ENCODE peak calls at places on chromosomes 3 and 15, in four cellular contexts. G, L, W and S are unnamed samples.

GRCh38 chr3:187951452-187952190 is 202.3 kb upstream of the LPP start:
- DNase-seq in G (no peak), L (peak), W (no peak), S (no peak)

GRCh38 chr3:151156618-151157216 is 46.3 kb downstream of the GPR171 start:
- DNase-seq in G (no peak), L (peak), W (peak), S (peak)

GRCh38 chr3:117842086-117842485 is 1132.5 kb downstream of the TUSC7 start:
- DNase-seq in G (no peak), L (no peak), W (no peak), S (no peak)

GRCh38 chr15:100464256-100464655 is 64.5 kb downstream of the CERS3 start:
- DNase-seq in G (no peak), L (no peak), W (no peak), S (no peak)

GRCh38 chr3:143063018-143063417 is 56.6 kb upstream of the CHST2 start:
- DNase-seq in G (no peak), L (peak), W (peak), S (no peak)

GRCh38 chr3:110123929-110124328 is 786.6 kb upstream of the DPPA4 start:
- DNase-seq in G (no peak), L (peak), W (peak), S (no peak)

GRCh38 chr15:41115652-41116115 is 396 bp downstream of the INO80 start:
- DNase-seq in G (no peak), L (peak), W (peak), S (peak)

GRCh38 chr3:186097663-186098451 is 11.0 kb downstream of the ETV5 start:
- DNase-seq in G (peak), L (peak), W (peak), S (peak)

GRCh38 chr3:165210132-165210531 is 13.9 kb upstream of the SLITRK3 start:
- DNase-seq in G (no peak), L (no peak), W (peak), S (no peak)

GRCh38 chr3:197854596-197855343 is 63.7 kb downstream of the LRCH3 start:
- DNase-seq in G (no peak), L (peak), W (peak), S (no peak)

GRCh38 chr3:47456984-47457383 is 18.8 kb downstream of the SCAP start:
- DNase-seq in G (no peak), L (no peak), W (no peak), S (no peak)

GRCh38 chr15:56600380-56600779 is 132.9 kb downstream of the ZNF280D start:
- DNase-seq in G (no peak), L (no peak), W (no peak), S (no peak)

GRCh38 chr15:101108791-101109190 is 143.1 kb downstream of the CHSY1 start:
- DNase-seq in G (no peak), L (no peak), W (no peak), S (no peak)

GRCh38 chr15:41971089-41971892 is 1.1 kb downstream of the EHD4 start:
- DNase-seq in G (no peak), L (peak), W (peak), S (peak)

GRCh38 chr3:149152420-149152819 is 23.0 kb downstream of the HPS3 start:
- DNase-seq in G (no peak), L (peak), W (peak), S (no peak)

GRCh38 chr3:20861454-20861853 is 675.4 kb upstream of the SGO1 start:
- DNase-seq in G (no peak), L (no peak), W (no peak), S (no peak)

GRCh38 chr15:48614051-48614450 is 31.5 kb downstream of the FBN1 start:
- DNase-seq in G (no peak), L (no peak), W (no peak), S (no peak)

GRCh38 chr3:10442151-10442795 is 63.1 kb downstream of the ATP2B2 start:
- DNase-seq in G (no peak), L (peak), W (no peak), S (no peak)

GRCh38 chr3:102224171-102224570 is 210.6 kb upstream of the ZPLD1 start:
- DNase-seq in G (no peak), L (peak), W (peak), S (no peak)

GRCh38 chr15:48992096-48992495 is 28.4 kb upstream of the SHC4 start:
- DNase-seq in G (no peak), L (no peak), W (no peak), S (no peak)

GRCh38 chr15:87294854-87295253 is 961.7 kb downstream of the NTRK3 start:
- DNase-seq in G (no peak), L (no peak), W (no peak), S (no peak)

GRCh38 chr3:142977399-142977728 is 13.9 kb upstream of the PAQR9 start:
- DNase-seq in G (no peak), L (peak), W (no peak), S (no peak)

GRCh38 chr3:111808439-111808838 is 50.6 kb upstream of the PHLDB2 start:
- DNase-seq in G (no peak), L (peak), W (peak), S (no peak)

GRCh38 chr3:126358816-126359181 is 1.6 kb upstream of the KLF15 start:
- DNase-seq in G (no peak), L (no peak), W (no peak), S (no peak)

GRCh38 chr3:10706156-10707088 is 109.6 kb upstream of the SLC6A11 start:
- DNase-seq in G (no peak), L (no peak), W (no peak), S (no peak)

GRCh38 chr3:182810574-182811268 is 17.4 kb downstream of the ATP11B start:
- DNase-seq in G (no peak), L (peak), W (peak), S (no peak)

DNA sequence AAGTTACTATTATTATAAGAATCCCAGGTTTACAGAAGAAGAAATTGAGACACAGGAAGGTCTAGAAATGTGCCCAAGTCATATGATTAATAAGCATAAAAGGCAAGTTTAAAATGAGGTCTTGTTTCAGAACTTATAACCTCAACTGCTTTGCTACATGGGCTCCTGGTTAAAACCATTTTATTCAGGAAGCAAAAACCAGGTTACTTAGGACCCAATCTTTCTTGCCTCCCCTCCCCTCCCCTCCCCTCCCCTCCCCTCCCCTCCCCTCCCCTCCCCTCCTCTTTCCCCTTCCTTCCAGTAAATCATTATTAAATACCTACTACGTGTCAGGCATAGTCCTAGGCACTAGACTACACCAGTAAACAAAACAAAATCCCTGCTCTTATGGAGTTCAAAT is 93.9 kb downstream of the NAALADL2 start:
- DNase-seq in G (no peak), L (no peak), W (no peak), S (no peak)
- H2AFZ ChIP-seq in G (no peak), L (no peak), W (no peak), S (no peak)

DNA sequence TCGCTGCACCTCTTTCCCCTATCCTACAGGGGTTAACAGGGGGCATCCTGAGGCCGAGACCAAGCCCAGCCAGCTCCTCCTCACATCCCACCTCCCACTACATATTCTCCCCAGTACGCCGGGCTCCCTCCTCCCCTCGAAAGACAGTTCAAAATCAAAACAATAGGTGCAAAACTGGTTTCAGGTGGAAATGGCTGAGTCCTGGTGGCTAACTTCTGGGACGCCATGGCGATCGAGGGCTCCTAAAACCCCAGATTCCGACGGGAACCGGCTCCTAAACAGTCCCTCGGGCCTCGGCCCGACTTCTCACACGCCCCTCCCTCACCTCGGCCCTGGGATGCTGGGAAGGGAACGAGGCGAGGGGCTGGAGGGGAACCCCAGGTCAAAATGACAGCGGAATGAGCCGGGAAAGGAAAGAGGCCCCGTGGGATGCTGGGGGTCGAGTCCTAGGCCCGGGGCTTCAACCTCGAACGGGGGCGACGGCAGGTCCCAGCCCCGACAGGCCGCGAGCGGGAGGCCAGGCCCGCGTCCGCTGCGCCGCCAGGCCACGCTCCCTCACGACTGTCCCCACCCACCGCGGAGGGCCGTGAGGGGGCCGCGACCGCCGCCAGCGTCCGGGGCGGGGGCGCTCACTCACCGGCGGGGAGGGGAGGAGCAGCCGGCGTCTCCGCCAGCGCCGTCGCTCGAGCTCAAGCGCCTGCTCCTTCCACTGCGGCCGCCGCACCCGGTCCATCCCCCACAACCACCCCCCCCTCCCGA is 475 bp downstream of the TMCC1 start:
- DNase-seq in G (peak), L (no peak), W (peak), S (peak)
- H3K18ac ChIP-seq in G (no peak), L (peak), W (peak), S (peak)

GRCh38 chr3:19396726-19397125 is 248.4 kb downstream of the KCNH8 start:
- DNase-seq in G (no peak), L (no peak), W (no peak), S (no peak)
- H3K4me2 ChIP-seq in G (no peak), L (no peak), W (no peak), S (no peak)

DNA sequence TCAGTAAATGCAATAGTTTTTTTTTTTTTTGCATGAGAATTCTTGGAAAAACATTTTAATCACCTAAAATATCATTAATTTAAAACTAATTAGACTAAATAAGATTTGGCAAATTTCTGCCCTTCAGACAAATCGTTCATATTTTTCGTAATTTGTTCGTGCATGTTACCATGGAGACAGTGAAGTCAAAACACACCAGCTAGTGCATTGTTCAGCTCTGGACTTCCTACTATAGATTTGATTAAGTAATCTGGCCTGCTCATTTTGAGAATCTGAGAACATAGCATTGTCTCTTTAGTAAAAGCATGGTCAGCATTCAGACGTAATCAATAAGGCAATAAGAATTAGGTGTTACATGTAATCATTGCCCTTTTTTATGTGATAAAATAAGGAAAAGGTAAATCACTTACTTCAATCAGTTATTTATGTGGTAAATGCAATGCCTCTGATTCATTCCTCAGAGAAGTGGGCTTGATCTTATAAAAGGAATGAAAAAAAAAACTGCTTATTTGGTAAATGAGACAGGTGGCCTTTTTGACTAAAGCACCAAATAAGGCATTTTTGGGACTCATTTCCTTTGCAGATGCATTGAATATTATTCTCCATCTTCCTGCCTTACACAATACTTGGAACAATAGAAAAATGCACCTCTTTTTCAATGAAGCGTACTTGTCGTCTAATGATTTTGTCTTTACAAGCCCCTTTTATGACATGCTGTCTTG is 84.6 kb upstream of the FNDC3B start:
- DNase-seq in G (no peak), L (no peak), W (peak), S (no peak)
- H2AFZ ChIP-seq in G (no peak), L (no peak), W (no peak), S (no peak)

DNA sequence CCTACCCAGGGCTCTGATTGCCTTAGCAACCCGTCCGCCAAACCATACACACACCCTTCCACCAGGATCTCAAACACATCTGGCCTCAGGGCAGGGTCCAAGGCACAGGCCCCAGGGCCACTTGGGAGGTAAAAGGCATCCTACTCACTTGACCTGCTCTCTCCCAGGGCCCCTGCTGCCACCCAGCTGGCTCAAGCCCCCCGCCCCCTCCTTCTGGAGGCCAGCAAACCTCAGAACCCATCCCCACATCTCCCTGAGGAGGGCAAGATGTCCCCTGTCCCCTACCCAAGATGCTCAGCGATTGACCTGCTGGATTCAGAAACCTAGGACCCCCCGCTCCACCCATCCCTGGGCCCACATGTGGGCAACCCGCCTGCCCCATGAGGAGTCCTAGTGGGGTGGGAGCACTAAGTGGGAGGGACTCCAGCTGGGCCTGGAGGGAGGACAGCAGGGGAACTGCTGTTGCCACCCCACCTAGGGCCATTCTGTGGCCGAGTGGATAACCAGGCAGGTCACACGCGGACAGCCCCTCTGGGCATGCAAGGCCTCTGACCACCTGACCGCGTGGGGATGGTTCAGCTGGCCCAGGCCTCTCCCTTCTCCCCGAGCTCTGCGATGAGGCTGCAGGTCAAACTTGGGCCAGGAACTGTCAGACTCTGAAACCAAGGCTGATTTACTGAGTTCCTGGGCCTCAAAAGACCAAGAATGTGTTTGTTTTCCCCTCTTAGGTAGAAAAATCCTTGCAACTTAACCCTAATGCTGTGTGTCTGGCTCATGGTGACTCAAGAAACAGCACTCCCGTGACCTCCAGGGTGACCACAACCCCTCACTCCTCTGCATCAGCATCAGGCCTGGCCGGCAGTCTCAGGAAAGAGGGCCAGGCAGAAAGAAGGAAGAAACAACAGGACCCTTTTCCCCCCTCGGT is 4.2 kb downstream of the MFGE8 start:
- DNase-seq in G (no peak), L (peak), W (peak), S (no peak)
- H3K18ac ChIP-seq in G (no peak), L (peak), W (peak), S (peak)

GRCh38 chr15:25852696-25853524 is 10.2 kb downstream of the ATP10A start:
- DNase-seq in G (no peak), L (no peak), W (no peak), S (no peak)
- H3K4me2 ChIP-seq in G (no peak), L (no peak), W (no peak), S (no peak)

GRCh38 chr3:30538787-30539186 is 67.6 kb upstream of the TGFBR2 start:
- DNase-seq in G (no peak), L (peak), W (peak), S (no peak)
- H2AFZ ChIP-seq in G (no peak), L (no peak), W (no peak), S (no peak)

DNA sequence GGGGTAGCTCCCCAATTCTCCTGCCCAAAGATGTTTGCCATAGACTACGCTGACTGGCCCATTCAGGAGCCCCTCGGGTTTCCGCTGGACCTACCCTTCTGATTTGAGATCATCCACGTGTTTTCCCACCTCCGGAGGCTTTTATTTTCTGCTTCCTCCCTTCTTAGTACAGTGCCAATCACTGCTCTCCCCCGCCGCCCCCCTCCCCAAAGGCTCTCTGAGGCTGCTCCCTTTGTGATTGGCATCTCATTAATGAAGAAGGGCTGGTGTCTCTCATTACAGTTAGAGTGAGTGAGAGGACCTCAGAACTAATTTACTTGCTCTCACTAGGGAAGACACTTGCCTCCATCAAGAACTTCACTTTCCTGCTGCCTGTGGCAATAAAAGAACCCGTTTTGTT is 284.7 kb upstream of the ICE2 start:
- DNase-seq in G (no peak), L (no peak), W (no peak), S (no peak)
- H3K18ac ChIP-seq in G (no peak), L (no peak), W (no peak), S (no peak)